ENCODE peak calls at places on chromosome 7, in eight cellular contexts. O is spleen, A is HCT116, Z is uterus, T is A549, S is breast epithelium, R is heart left ventricle, B is sigmoid colon. N is an unnamed sample.

GRCh38 chr7:72114129-72114528 is 298.0 kb downstream of the CALN1 start:
- DNase-seq in B (no peak), A (no peak), S (no peak), O (no peak), Z (no peak), T (no peak), R (no peak), N (no peak)

GRCh38 chr7:5750026-5750425 is 31.4 kb downstream of the RNF216 start:
- DNase-seq in R (no peak), S (no peak), A (no peak), Z (no peak), T (no peak), B (no peak), O (no peak), N (no peak)

GRCh38 chr7:137920637-137921473 is 74.1 kb upstream of the DGKI start:
- DNase-seq in S (no peak), T (no peak), B (no peak), O (no peak), Z (peak; percentile 56), R (no peak), A (no peak), N (no peak)

GRCh38 chr7:47458057-47458456 is 123.9 kb downstream of the TNS3 start:
- DNase-seq in S (no peak), B (no peak), Z (peak; percentile 76), T (no peak), R (peak; percentile 81), O (no peak), A (no peak), N (peak; percentile 98)

GRCh38 chr7:107332488-107333269 is 137.2 kb upstream of the GPR22 start:
- DNase-seq in S (no peak), T (no peak), B (no peak), A (no peak), R (no peak), Z (no peak), O (no peak), N (no peak)

GRCh38 chr7:6675807-6676405 is 30.8 kb downstream of the ZNF12 start:
- DNase-seq in Z (no peak), S (no peak), O (no peak), T (no peak), A (no peak), B (no peak), R (no peak), N (no peak)

GRCh38 chr7:134948246-134948645 is 38.1 kb upstream of the AGBL3 start:
- DNase-seq in O (no peak), T (no peak), B (no peak), A (no peak), R (no peak), Z (no peak), S (no peak), N (no peak)

GRCh38 chr7:44618754-44619153 is 12.3 kb downstream of the OGDH start:
- DNase-seq in R (no peak), S (no peak), Z (no peak), B (no peak), T (no peak), O (no peak), A (peak; percentile 21), N (no peak)

GRCh38 chr7:21996641-21997040 is 50.9 kb upstream of the CDCA7L start:
- DNase-seq in O (no peak), A (no peak), B (no peak), R (no peak), S (no peak), Z (no peak), T (no peak), N (no peak)

GRCh38 chr7:155755026-155755425 is 57.2 kb downstream of the SHH start:
- DNase-seq in R (no peak), T (no peak), O (no peak), B (no peak), S (no peak), Z (no peak), A (no peak), N (no peak)

GRCh38 chr7:43083091-43083490 is 29.4 kb upstream of the HECW1 start:
- DNase-seq in Z (no peak), S (no peak), A (no peak), B (no peak), T (no peak), R (no peak), O (no peak), N (no peak)

GRCh38 chr7:295155-296154 is 5.5 kb downstream of the FOXL3 start:
- DNase-seq in T (no peak), Z (no peak), S (no peak), R (no peak), A (no peak), B (no peak), O (peak; percentile 51), N (no peak)

GRCh38 chr7:139899328-139900020 is 70.4 kb downstream of the TBXAS1 start:
- DNase-seq in A (no peak), T (no peak), O (no peak), S (no peak), B (no peak), Z (no peak), R (no peak), N (no peak)

GRCh38 chr7:42236266-42237161 is 495 bp downstream of the GLI3 start:
- DNase-seq in T (peak; percentile 25), Z (peak; percentile 73), R (peak; percentile 73), S (peak; percentile 24), O (no peak), B (peak; percentile 84), A (no peak), N (peak; percentile 59)

GRCh38 chr7:114574384-114574783 is 159.8 kb downstream of the FOXP2 start:
- DNase-seq in Z (no peak), S (no peak), T (no peak), R (no peak), O (no peak), A (no peak), B (no peak), N (no peak)

GRCh38 chr7:96304573-96304972 is 17.3 kb downstream of the SLC25A13 start:
- DNase-seq in O (no peak), T (no peak), S (no peak), Z (no peak), R (no peak), B (no peak), A (no peak), N (no peak)

GRCh38 chr7:8190121-8190895 is 71.7 kb downstream of the ICA1 start:
- DNase-seq in A (peak; percentile 26), O (no peak), T (peak; percentile 43), R (no peak), S (peak; percentile 39), B (no peak), Z (no peak), N (peak; percentile 38)

GRCh38 chr7:132882714-132883428 is 199.0 kb downstream of the CHCHD3 start:
- DNase-seq in T (no peak), Z (no peak), A (no peak), O (no peak), S (no peak), B (no peak), R (no peak), N (no peak)

GRCh38 chr7:50757703-50758390 is 24.8 kb downstream of the GRB10 start:
- DNase-seq in O (no peak), A (no peak), S (no peak), R (no peak), Z (no peak), B (no peak), T (no peak), N (no peak)

GRCh38 chr7:36605662-36606441 is 118.4 kb downstream of the AOAH start:
- DNase-seq in R (no peak), Z (no peak), O (no peak), T (no peak), A (no peak), B (no peak), S (no peak), N (no peak)

GRCh38 chr7:102829075-102829474 is 80.3 kb downstream of the FAM185A start:
- DNase-seq in R (no peak), Z (no peak), A (no peak), T (no peak), O (no peak), B (no peak), S (no peak), N (no peak)

GRCh38 chr7:159159731-159160130 is 15.1 kb upstream of the VIPR2 start:
- DNase-seq in T (no peak), A (no peak), B (no peak), R (no peak), O (no peak), S (no peak), Z (no peak), N (no peak)

GRCh38 chr7:149753370-149754233 is 19.8 kb downstream of the ZNF467 start:
- DNase-seq in Z (no peak), T (peak; percentile 65), A (peak; percentile 36), B (no peak), S (no peak), R (no peak), O (peak; percentile 75), N (peak; percentile 73)

GRCh38 chr7:154795437-154795836 is 207.5 kb downstream of the PAXIP1 start:
- DNase-seq in B (no peak), A (no peak), Z (no peak), T (no peak), S (no peak), O (no peak), R (no peak), N (no peak)

GRCh38 chr7:151829707-151830106 is 47.2 kb downstream of the PRKAG2 start:
- DNase-seq in S (no peak), R (peak; percentile 2), B (no peak), O (no peak), Z (no peak), T (no peak), A (no peak), N (no peak)
- H3K27ac ChIP-seq in S (no peak overlapping the region), R (no peak overlapping the region), B (no peak overlapping the region), O (no peak overlapping the region), Z (no peak overlapping the region), T (no peak overlapping the region), A (no peak overlapping the region), N (no peak overlapping the region)

GRCh38 chr7:75650671-75651070 is 88.1 kb downstream of the HIP1 start:
- DNase-seq in T (no peak), Z (no peak), A (no peak), B (no peak), O (peak; percentile 87), S (no peak), R (peak; percentile 68), N (peak; percentile 84)
- TF ChIP-seq POLR2A in T (no peak), Z (no peak), A (no peak), B (no peak), O (no peak), S (no peak), R (no peak), N (no peak)

GRCh38 chr7:66654275-66655112 is 25.8 kb downstream of the KCTD7 start:
- DNase-seq in S (peak; percentile 98), O (peak; percentile 99), T (peak; percentile 98), Z (peak; percentile 98), B (peak; percentile 99), R (peak; percentile 99), A (peak; percentile 92), N (peak; percentile 98)
- TF ChIP-seq CTCF in S (no peak), O (no peak), T (no peak), Z (no peak), B (no peak), R (no peak), A (no peak), N (no peak)

DNA sequence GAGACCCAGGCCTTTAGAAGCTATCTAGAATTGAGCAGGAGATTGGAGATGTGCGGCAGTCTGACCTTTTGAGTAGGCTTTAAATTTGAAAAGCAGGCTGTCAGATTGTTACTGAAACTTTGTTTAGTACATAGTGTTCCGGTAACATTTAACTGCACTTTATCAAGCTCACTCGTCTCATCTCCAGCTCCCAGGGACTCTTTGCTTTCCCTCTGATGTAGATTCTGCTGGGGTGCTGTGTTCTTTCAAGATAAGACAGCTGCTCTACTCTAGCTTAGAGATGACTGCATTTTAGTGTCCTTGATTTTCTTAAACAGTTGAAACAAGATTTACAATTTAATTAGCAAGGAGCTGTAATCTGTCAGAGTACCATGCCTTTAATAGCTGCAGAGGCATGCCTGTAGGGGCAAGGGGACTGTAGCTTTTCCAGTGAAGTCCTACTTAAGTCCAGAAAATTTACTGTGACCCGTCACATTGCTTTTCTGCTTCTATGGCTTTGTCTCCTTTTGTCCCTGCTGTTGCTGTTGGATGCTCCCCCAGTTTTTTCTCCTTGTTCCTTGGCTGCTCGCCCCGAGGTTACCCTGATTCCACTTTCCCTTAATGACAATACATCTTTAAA is 56.4 kb upstream of the MTPN start:
- DNase-seq in B (peak; percentile 91), R (no peak), O (no peak), Z (peak; percentile 76), A (no peak), T (no peak), S (no peak), N (peak; percentile 35)
- H3K27ac ChIP-seq in B (no peak overlapping the region), R (peak overlapping the region; percentile 89), O (peak overlapping the region; percentile 73), Z (peak overlapping the region; percentile 90), A (no peak overlapping the region), T (no peak overlapping the region), S (no peak overlapping the region), N (peak overlapping the region; percentile 81)